ENCODE peak calls at places on chromosomes 3 and 15, in nine cellular contexts. J is HL-60; C is psoas muscle; V is uterus; S is osteoblast; K is mammary epithelial cell; M is CD8-positive, alpha-beta memory T cell; N is heart left ventricle; O is kidney. R is an unnamed sample.

GRCh38 chr3:36700537-36701248 is 63.7 kb downstream of the DCLK3 start:
- DNase-seq in V (peak), S (peak), O (no peak), K (peak), J (peak), C (peak), N (peak), M (no peak), R (peak)

GRCh38 chr15:66356359-66357236 is at the start of gene TIPIN:
- DNase-seq in J (peak), O (peak), K (peak), S (peak), C (peak), V (peak), M (peak), N (peak), R (peak)

GRCh38 chr15:73320619-73321180 is 48.1 kb downstream of the HCN4 start:
- DNase-seq in C (no peak), J (no peak), V (no peak), S (peak), M (no peak), O (no peak), K (no peak), N (peak), R (no peak)

GRCh38 chr3:39590776-39591175 is 123.3 kb downstream of the MOBP start:
- DNase-seq in O (no peak), C (no peak), J (no peak), M (no peak), K (no peak), V (no peak), S (no peak), N (no peak), R (no peak)

GRCh38 chr3:15535757-15536156 is 14.3 kb upstream of the COLQ start:
- DNase-seq in M (no peak), O (no peak), N (no peak), V (no peak), K (peak), C (no peak), J (no peak), S (no peak), R (no peak)

GRCh38 chr15:70248116-70249025 is 150.7 kb upstream of the TLE3 start:
- DNase-seq in K (no peak), O (peak), V (no peak), M (no peak), N (no peak), S (peak), C (peak), J (no peak), R (no peak)

GRCh38 chr3:79217096-79217495 is 550.7 kb downstream of the ROBO1 start:
- DNase-seq in M (no peak), J (no peak), C (no peak), K (no peak), V (no peak), N (no peak), S (no peak), O (no peak), R (no peak)

GRCh38 chr15:68491415-68492106 is 59.6 kb upstream of the ITGA11 start:
- DNase-seq in S (no peak), O (no peak), N (no peak), V (no peak), M (no peak), K (no peak), C (no peak), J (no peak), R (no peak)

GRCh38 chr15:66921319-66921718 is 144.1 kb upstream of the SMAD3 start:
- DNase-seq in K (no peak), S (no peak), M (no peak), J (peak), N (no peak), V (no peak), O (no peak), C (peak), R (no peak)

GRCh38 chr15:73888224-73889041 is 15.1 kb downstream of the TBC1D21 start:
- DNase-seq in C (no peak), O (no peak), N (no peak), V (peak), K (no peak), J (no peak), S (no peak), M (no peak), R (no peak)

GRCh38 chr3:52471371-52472238 is 16.2 kb downstream of the NISCH start:
- DNase-seq in C (peak), S (peak), N (peak), K (no peak), M (no peak), O (peak), J (peak), V (peak), R (no peak)

GRCh38 chr15:39347453-39347852 is 233.4 kb upstream of the THBS1 start:
- DNase-seq in V (no peak), K (no peak), S (no peak), O (no peak), M (no peak), C (no peak), J (no peak), N (no peak), R (no peak)

GRCh38 chr15:70096975-70097336 is 761 bp downstream of the TLE3 start:
- DNase-seq in K (no peak), J (no peak), O (no peak), C (no peak), S (peak), N (no peak), V (no peak), M (no peak), R (no peak)

GRCh38 chr15:68230157-68231100 is 901 bp upstream of the CLN6 start:
- DNase-seq in C (no peak), S (no peak), M (no peak), N (no peak), K (no peak), V (no peak), O (peak), J (no peak), R (no peak)

DNA sequence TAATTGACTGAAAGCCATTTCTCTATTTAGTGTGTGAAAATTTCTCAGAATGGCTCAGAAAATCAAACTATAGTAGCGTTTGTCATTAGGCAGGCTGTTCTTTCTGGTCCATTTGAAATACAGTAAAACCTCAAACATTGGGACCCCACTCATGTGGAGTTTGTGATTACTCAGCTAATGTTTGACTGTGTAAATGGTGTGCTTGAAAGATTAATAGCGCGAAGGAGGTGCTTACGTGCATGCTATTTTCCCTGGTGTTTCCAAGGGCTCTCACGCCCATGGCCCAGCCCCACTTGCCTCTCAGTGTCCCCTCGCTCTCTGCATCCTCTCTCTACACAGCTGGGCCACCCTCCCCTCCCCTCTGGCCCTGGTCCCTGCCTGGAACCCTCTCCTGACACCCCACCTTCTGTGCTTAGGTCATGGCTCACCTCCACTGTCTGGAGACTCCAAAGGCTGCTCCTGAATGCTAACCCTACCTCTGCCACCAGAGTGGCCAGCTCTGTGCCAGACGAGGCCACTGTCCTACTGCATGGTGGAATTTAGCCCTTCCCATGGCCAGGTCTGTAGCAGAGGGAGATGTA is 194.2 kb downstream of the PLCL2 start:
- DNase-seq in O (no peak), S (no peak), C (no peak), K (no peak), M (no peak), V (no peak), N (no peak), J (no peak), R (no peak)
- H3K27ac ChIP-seq in O (no peak), S (no peak), C (no peak), K (no peak), M (no peak), V (no peak), N (no peak), J (no peak), R (no peak)

DNA sequence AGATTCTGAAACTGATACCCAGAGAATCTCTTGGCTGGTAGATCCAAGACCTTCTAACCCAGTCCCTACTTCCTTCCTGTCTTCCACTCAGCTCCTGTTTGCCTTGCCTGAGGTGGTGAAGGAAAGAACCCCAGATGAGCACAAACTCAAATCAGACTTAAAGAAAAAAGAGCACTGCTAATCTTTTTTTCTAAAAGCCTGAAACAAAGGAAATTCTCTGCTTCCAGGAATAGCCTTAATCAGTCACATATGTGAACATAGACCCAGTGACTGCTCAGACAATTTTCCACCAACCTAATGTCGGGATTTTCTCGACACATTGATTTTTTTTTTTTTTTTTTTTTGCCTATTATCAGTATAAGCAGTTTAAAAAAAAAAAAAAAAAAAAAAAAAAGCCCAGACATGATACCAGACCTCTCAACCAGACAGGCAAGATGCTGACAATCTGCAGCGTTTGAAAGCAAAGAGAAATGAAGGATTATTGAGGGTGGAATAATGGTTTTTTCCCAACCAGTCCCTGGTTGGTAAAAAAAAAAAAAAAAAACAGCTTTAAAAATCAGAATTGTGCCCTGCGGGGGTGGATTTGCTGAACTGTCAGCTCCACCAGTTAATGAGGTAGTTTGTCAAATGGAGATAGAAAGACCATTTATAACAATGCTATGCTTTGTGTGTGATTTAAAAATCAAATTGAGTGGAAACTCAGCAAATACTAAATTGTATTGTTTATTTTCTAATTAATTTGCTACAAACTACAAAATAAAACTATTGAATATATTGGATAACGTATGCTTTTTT is 256.7 kb upstream of the RARB start:
- DNase-seq in M (no peak), K (no peak), V (no peak), O (no peak), C (no peak), S (no peak), J (no peak), N (no peak), R (no peak)
- H3K27ac ChIP-seq in M (no peak), K (no peak), V (no peak), O (no peak), C (no peak), S (no peak), J (no peak), N (no peak), R (no peak)

GRCh38 chr3:111903067-111903511 is 44.0 kb downstream of the PHLDB2 start:
- DNase-seq in N (no peak), J (no peak), M (no peak), S (peak), V (no peak), C (no peak), K (peak), O (no peak), R (peak)

GRCh38 chr3:111904376-111905241 is 45.5 kb downstream of the PHLDB2 start:
- DNase-seq in J (no peak), K (peak), N (no peak), V (no peak), M (no peak), O (no peak), C (no peak), S (no peak), R (peak)

GRCh38 chr3:111902534-111902933 is 43.5 kb downstream of the PHLDB2 start:
- DNase-seq in K (no peak), M (no peak), S (no peak), J (no peak), O (no peak), V (no peak), N (no peak), C (no peak), R (no peak)

GRCh38 chr3:111899966-111900365 is 40.9 kb downstream of the PHLDB2 start:
- DNase-seq in S (no peak), O (no peak), C (no peak), V (no peak), M (no peak), K (no peak), J (no peak), N (no peak), R (no peak)

DNA sequence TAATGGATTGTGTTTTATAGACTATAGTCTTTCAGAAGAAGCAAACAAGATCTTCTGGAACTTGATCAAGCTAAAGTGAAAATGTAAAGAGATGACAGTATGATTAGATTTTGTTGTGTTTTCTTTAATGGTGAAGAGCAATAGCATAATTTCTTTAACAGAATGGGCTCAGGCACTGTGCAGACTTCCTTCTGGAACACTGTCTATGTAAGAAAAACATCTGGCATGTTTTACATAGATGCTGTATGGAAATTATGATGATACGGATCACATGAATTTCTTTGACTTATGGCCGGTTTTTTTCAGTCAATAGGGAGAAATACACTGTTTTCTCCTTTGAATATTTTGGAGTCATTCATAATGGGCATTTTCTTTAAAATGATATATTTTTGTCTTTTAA is 42.6 kb downstream of the PHLDB2 start:
- DNase-seq in V (no peak), M (no peak), S (no peak), C (no peak), K (no peak), O (no peak), J (no peak), N (no peak), R (no peak)
- H3K27ac ChIP-seq in V (no peak), M (no peak), S (peak), C (no peak), K (peak), O (no peak), J (no peak), N (no peak), R (no peak)

GRCh38 chr15:99704444-99704838 is 28.8 kb downstream of the LYSMD4 start:
- DNase-seq in J (peak), C (no peak), M (no peak), N (peak), O (no peak), S (no peak), K (peak), V (no peak), R (peak)
- H3K27ac ChIP-seq in J (no peak), C (peak), M (no peak), N (peak), O (peak), S (peak), K (no peak), V (peak), R (no peak)

R was measured in AG04450.